ENCODE peak calls at places on chromosomes 3 and 15, in nine cellular contexts. One of them, this sample, is unnamed.

GRCh38 chr15:46955576-46955975 is 761.7 kb upstream of the SEMA6D start:
- DNase-seq in SIG-M5: no peak
- DNase-seq in NCI-H82: no peak
- DNase-seq in cardiac septum: no peak
- DNase-seq in nucleus accumbens: no peak
- DNase-seq in M059J: no peak
- DNase-seq in stimulated activated CD4-positive, alpha-beta T cell treated with anti-CD3 and anti-CD28 coated beads, Interleukin-15, amount 100 ng/mL, for 1 hour: no peak
- DNase-seq in activated CD4-positive, alpha-beta T cell treated with anti-CD3 and anti-CD28 coated beads, Interleukin-2, amount 50 U/mL, for 24 hours: no peak
- DNase-seq in A549: no peak
- DNase-seq in this sample: no peak

GRCh38 chr15:39232512-39232911 is 348.4 kb upstream of the THBS1 start:
- DNase-seq in cardiac septum: no peak
- DNase-seq in NCI-H82: no peak
- DNase-seq in stimulated activated CD4-positive, alpha-beta T cell treated with anti-CD3 and anti-CD28 coated beads, Interleukin-15, amount 100 ng/mL, for 1 hour: no peak
- DNase-seq in nucleus accumbens: no peak
- DNase-seq in activated CD4-positive, alpha-beta T cell treated with anti-CD3 and anti-CD28 coated beads, Interleukin-2, amount 50 U/mL, for 24 hours: no peak
- DNase-seq in A549: peak; percentile 6
- DNase-seq in M059J: peak; percentile 98
- DNase-seq in SIG-M5: no peak
- DNase-seq in this sample: no peak

GRCh38 chr15:62579842-62580241 is 414.8 kb upstream of the C2CD4B start:
- DNase-seq in NCI-H82: no peak
- DNase-seq in nucleus accumbens: no peak
- DNase-seq in SIG-M5: no peak
- DNase-seq in M059J: no peak
- DNase-seq in A549: no peak
- DNase-seq in stimulated activated CD4-positive, alpha-beta T cell treated with anti-CD3 and anti-CD28 coated beads, Interleukin-15, amount 100 ng/mL, for 1 hour: no peak
- DNase-seq in cardiac septum: no peak
- DNase-seq in activated CD4-positive, alpha-beta T cell treated with anti-CD3 and anti-CD28 coated beads, Interleukin-2, amount 50 U/mL, for 24 hours: no peak
- DNase-seq in this sample: no peak

GRCh38 chr3:138124689-138125420 is 7.3 kb downstream of the A4GNT start:
- DNase-seq in nucleus accumbens: no peak
- DNase-seq in M059J: peak; percentile 15
- DNase-seq in NCI-H82: peak; percentile 28
- DNase-seq in A549: no peak
- DNase-seq in cardiac septum: no peak
- DNase-seq in SIG-M5: no peak
- DNase-seq in stimulated activated CD4-positive, alpha-beta T cell treated with anti-CD3 and anti-CD28 coated beads, Interleukin-15, amount 100 ng/mL, for 1 hour: no peak
- DNase-seq in activated CD4-positive, alpha-beta T cell treated with anti-CD3 and anti-CD28 coated beads, Interleukin-2, amount 50 U/mL, for 24 hours: no peak
- DNase-seq in this sample: no peak

GRCh38 chr3:184005981-184006507 is 11.6 kb downstream of the ABCC5 start:
- DNase-seq in activated CD4-positive, alpha-beta T cell treated with anti-CD3 and anti-CD28 coated beads, Interleukin-2, amount 50 U/mL, for 24 hours: no peak
- DNase-seq in M059J: peak; percentile 41
- DNase-seq in stimulated activated CD4-positive, alpha-beta T cell treated with anti-CD3 and anti-CD28 coated beads, Interleukin-15, amount 100 ng/mL, for 1 hour: no peak
- DNase-seq in cardiac septum: no peak
- DNase-seq in NCI-H82: peak; percentile 89
- DNase-seq in nucleus accumbens: no peak
- DNase-seq in SIG-M5: no peak
- DNase-seq in A549: peak; percentile 24
- DNase-seq in this sample: no peak

GRCh38 chr3:41836360-41837134 is 125.4 kb downstream of the ULK4 start:
- DNase-seq in nucleus accumbens: no peak
- DNase-seq in stimulated activated CD4-positive, alpha-beta T cell treated with anti-CD3 and anti-CD28 coated beads, Interleukin-15, amount 100 ng/mL, for 1 hour: no peak
- DNase-seq in cardiac septum: no peak
- DNase-seq in activated CD4-positive, alpha-beta T cell treated with anti-CD3 and anti-CD28 coated beads, Interleukin-2, amount 50 U/mL, for 24 hours: no peak
- DNase-seq in NCI-H82: no peak
- DNase-seq in A549: no peak
- DNase-seq in SIG-M5: no peak
- DNase-seq in M059J: peak; percentile 49
- DNase-seq in this sample: no peak

GRCh38 chr15:27850050-27850449 is 249.1 kb downstream of the OCA2 start:
- DNase-seq in M059J: no peak
- DNase-seq in SIG-M5: no peak
- DNase-seq in nucleus accumbens: no peak
- DNase-seq in cardiac septum: no peak
- DNase-seq in stimulated activated CD4-positive, alpha-beta T cell treated with anti-CD3 and anti-CD28 coated beads, Interleukin-15, amount 100 ng/mL, for 1 hour: no peak
- DNase-seq in activated CD4-positive, alpha-beta T cell treated with anti-CD3 and anti-CD28 coated beads, Interleukin-2, amount 50 U/mL, for 24 hours: no peak
- DNase-seq in A549: no peak
- DNase-seq in NCI-H82: peak; percentile 80
- DNase-seq in this sample: peak; percentile 83

GRCh38 chr15:22963546-22964125 is 16.5 kb downstream of the CYFIP1 start:
- DNase-seq in activated CD4-positive, alpha-beta T cell treated with anti-CD3 and anti-CD28 coated beads, Interleukin-2, amount 50 U/mL, for 24 hours: no peak
- DNase-seq in cardiac septum: no peak
- DNase-seq in NCI-H82: no peak
- DNase-seq in SIG-M5: no peak
- DNase-seq in nucleus accumbens: no peak
- DNase-seq in A549: no peak
- DNase-seq in stimulated activated CD4-positive, alpha-beta T cell treated with anti-CD3 and anti-CD28 coated beads, Interleukin-15, amount 100 ng/mL, for 1 hour: no peak
- DNase-seq in M059J: no peak
- DNase-seq in this sample: no peak

GRCh38 chr3:177263615-177264365 is 66.5 kb upstream of the TBL1XR1 start:
- DNase-seq in M059J: no peak
- DNase-seq in SIG-M5: no peak
- DNase-seq in activated CD4-positive, alpha-beta T cell treated with anti-CD3 and anti-CD28 coated beads, Interleukin-2, amount 50 U/mL, for 24 hours: no peak
- DNase-seq in stimulated activated CD4-positive, alpha-beta T cell treated with anti-CD3 and anti-CD28 coated beads, Interleukin-15, amount 100 ng/mL, for 1 hour: no peak
- DNase-seq in A549: no peak
- DNase-seq in nucleus accumbens: no peak
- DNase-seq in NCI-H82: no peak
- DNase-seq in cardiac septum: no peak
- DNase-seq in this sample: no peak

GRCh38 chr3:31407665-31408064 is 125.1 kb upstream of the STT3B start:
- DNase-seq in stimulated activated CD4-positive, alpha-beta T cell treated with anti-CD3 and anti-CD28 coated beads, Interleukin-15, amount 100 ng/mL, for 1 hour: no peak
- DNase-seq in nucleus accumbens: no peak
- DNase-seq in activated CD4-positive, alpha-beta T cell treated with anti-CD3 and anti-CD28 coated beads, Interleukin-2, amount 50 U/mL, for 24 hours: no peak
- DNase-seq in cardiac septum: no peak
- DNase-seq in NCI-H82: no peak
- DNase-seq in M059J: peak; percentile 43
- DNase-seq in SIG-M5: no peak
- DNase-seq in A549: no peak
- DNase-seq in this sample: no peak

GRCh38 chr3:187913617-187914033 is 168.4 kb upstream of the BCL6 start:
- DNase-seq in activated CD4-positive, alpha-beta T cell treated with anti-CD3 and anti-CD28 coated beads, Interleukin-2, amount 50 U/mL, for 24 hours: no peak
- DNase-seq in M059J: peak; percentile 90
- DNase-seq in NCI-H82: no peak
- DNase-seq in nucleus accumbens: no peak
- DNase-seq in stimulated activated CD4-positive, alpha-beta T cell treated with anti-CD3 and anti-CD28 coated beads, Interleukin-15, amount 100 ng/mL, for 1 hour: no peak
- DNase-seq in SIG-M5: no peak
- DNase-seq in cardiac septum: no peak
- DNase-seq in A549: peak; percentile 74
- DNase-seq in this sample: no peak

GRCh38 chr15:59963925-59964324 is 40.2 kb upstream of the FOXB1 start:
- DNase-seq in nucleus accumbens: no peak
- DNase-seq in M059J: no peak
- DNase-seq in NCI-H82: no peak
- DNase-seq in cardiac septum: no peak
- DNase-seq in A549: no peak
- DNase-seq in activated CD4-positive, alpha-beta T cell treated with anti-CD3 and anti-CD28 coated beads, Interleukin-2, amount 50 U/mL, for 24 hours: no peak
- DNase-seq in stimulated activated CD4-positive, alpha-beta T cell treated with anti-CD3 and anti-CD28 coated beads, Interleukin-15, amount 100 ng/mL, for 1 hour: no peak
- DNase-seq in SIG-M5: no peak
- DNase-seq in this sample: no peak

GRCh38 chr15:37789881-37790280 is 144.6 kb upstream of the TMCO5A start:
- DNase-seq in stimulated activated CD4-positive, alpha-beta T cell treated with anti-CD3 and anti-CD28 coated beads, Interleukin-15, amount 100 ng/mL, for 1 hour: no peak
- DNase-seq in SIG-M5: no peak
- DNase-seq in NCI-H82: no peak
- DNase-seq in cardiac septum: no peak
- DNase-seq in activated CD4-positive, alpha-beta T cell treated with anti-CD3 and anti-CD28 coated beads, Interleukin-2, amount 50 U/mL, for 24 hours: no peak
- DNase-seq in M059J: peak; percentile 75
- DNase-seq in nucleus accumbens: no peak
- DNase-seq in A549: no peak
- DNase-seq in this sample: no peak